ENCODE peak calls at places on chromosomes 11 and 22, in six cellular contexts. J, L, A, T, U and C are unnamed samples.

GRCh38 chr11:3224730-3225098 is 6.1 kb upstream of the MRGPRG start:
- DNase-seq in J (no peak), L (no peak), A (no peak), T (no peak), U (no peak), C (no peak)

GRCh38 chr11:19938051-19938856 is 222.0 kb downstream of the DBX1 start:
- DNase-seq in J (peak), L (no peak), A (peak), T (peak), U (peak), C (no peak)

GRCh38 chr22:43078522-43078921 is 10.7 kb downstream of the TTLL1 start:
- DNase-seq in J (no peak), L (no peak), A (no peak), T (no peak), U (no peak), C (no peak)

GRCh38 chr22:45248832-45249561 is 8.3 kb upstream of the KIAA0930 start:
- DNase-seq in J (no peak), L (no peak), A (no peak), T (no peak), U (no peak), C (no peak)

GRCh38 chr11:2769779-2770555 is 70.2 kb upstream of the KCNQ1OT1 start:
- DNase-seq in J (peak), L (no peak), A (no peak), T (peak), U (no peak), C (peak)

GRCh38 chr11:85118151-85118550 is 509.0 kb downstream of the DLG2 start:
- DNase-seq in J (no peak), L (no peak), A (no peak), T (no peak), U (no peak), C (no peak)

GRCh38 chr22:38924197-38924952 is 33.0 kb upstream of the APOBEC3A start:
- DNase-seq in J (peak), L (peak), A (peak), T (peak), U (peak), C (peak)

GRCh38 chr11:125457814-125458343 is 38.2 kb downstream of the FEZ1 start:
- DNase-seq in J (peak), L (peak), A (peak), T (no peak), U (peak), C (no peak)

GRCh38 chr22:44289429-44290171 is 23.2 kb downstream of the SHISAL1 start:
- DNase-seq in J (no peak), L (peak), A (peak), T (no peak), U (no peak), C (no peak)

GRCh38 chr11:34028407-34028804 is 23.1 kb upstream of the CAPRIN1 start:
- DNase-seq in J (no peak), L (no peak), A (peak), T (no peak), U (peak), C (no peak)

GRCh38 chr11:63512816-63513215 is 6.9 kb downstream of the LGALS12 start:
- DNase-seq in J (no peak), L (no peak), A (no peak), T (no peak), U (no peak), C (no peak)

GRCh38 chr11:63508745-63509144 is 2.9 kb downstream of the LGALS12 start:
- DNase-seq in J (no peak), L (no peak), A (no peak), T (no peak), U (no peak), C (no peak)

GRCh38 chr11:63508009-63508408 is 2.1 kb downstream of the LGALS12 start:
- DNase-seq in J (no peak), L (no peak), A (peak), T (no peak), U (peak), C (peak)

GRCh38 chr11:63510360-63511130 is 4.7 kb downstream of the LGALS12 start:
- DNase-seq in J (no peak), L (peak), A (peak), T (peak), U (no peak), C (peak)

DNA sequence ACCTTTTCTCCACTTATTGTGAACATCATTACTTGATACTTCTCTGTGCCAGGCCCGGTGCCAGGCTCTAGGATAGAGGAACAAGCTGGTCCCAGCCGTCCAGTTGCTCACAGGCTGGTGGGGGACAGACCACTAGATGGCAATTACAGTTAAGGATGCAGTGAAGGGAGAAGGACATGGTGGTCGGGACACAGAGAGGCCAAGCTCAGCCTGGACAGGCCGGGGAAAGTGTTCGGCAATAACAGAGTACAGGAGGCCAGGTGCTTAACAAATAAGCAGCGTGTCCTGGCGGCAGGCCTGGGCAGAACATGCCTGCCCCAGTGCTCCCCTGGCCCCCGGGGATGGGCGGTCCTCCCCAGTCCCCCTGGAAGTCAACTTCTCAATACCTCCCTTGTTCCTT is 5.5 kb downstream of the LGALS12 start:
- DNase-seq in J (no peak), L (no peak), A (no peak), T (no peak), U (no peak), C (no peak)
- TF ChIP-seq CTCF in J (no peak), L (no peak), A (no peak), T (no peak), U (no peak), C (no peak)

GRCh38 chr11:43135966-43136534 is 175.7 kb upstream of the API5 start:
- DNase-seq in J (no peak), L (no peak), A (no peak), T (no peak), U (no peak), C (no peak)

GRCh38 chr11:43129329-43129728 is 182.5 kb upstream of the API5 start:
- DNase-seq in J (no peak), L (no peak), A (no peak), T (no peak), U (no peak), C (no peak)

DNA sequence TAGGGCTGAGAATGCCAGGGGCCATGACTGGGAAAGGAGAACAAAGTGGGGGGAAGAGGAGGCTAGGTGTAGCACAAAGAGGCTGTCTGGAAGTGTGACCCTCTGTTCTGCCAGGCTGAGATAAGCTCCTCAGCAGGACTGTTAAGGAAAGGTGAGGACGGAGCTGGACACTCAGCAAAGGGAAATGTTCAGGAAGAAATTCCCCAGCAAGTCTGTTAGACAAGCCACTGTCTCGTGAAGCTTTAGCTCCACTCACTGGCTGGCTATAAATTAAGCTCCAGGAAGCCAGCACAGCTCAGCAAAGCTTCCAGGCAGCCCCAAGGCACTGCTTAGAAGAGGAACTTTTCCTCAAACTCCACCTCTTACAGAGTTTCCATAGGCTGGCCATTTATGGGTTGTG is 181.2 kb upstream of the API5 start:
- DNase-seq in J (no peak), L (no peak), A (no peak), T (no peak), U (no peak), C (no peak)
- TF ChIP-seq CTCF in J (no peak), L (no peak), A (no peak), T (no peak), U (no peak), C (no peak)

DNA sequence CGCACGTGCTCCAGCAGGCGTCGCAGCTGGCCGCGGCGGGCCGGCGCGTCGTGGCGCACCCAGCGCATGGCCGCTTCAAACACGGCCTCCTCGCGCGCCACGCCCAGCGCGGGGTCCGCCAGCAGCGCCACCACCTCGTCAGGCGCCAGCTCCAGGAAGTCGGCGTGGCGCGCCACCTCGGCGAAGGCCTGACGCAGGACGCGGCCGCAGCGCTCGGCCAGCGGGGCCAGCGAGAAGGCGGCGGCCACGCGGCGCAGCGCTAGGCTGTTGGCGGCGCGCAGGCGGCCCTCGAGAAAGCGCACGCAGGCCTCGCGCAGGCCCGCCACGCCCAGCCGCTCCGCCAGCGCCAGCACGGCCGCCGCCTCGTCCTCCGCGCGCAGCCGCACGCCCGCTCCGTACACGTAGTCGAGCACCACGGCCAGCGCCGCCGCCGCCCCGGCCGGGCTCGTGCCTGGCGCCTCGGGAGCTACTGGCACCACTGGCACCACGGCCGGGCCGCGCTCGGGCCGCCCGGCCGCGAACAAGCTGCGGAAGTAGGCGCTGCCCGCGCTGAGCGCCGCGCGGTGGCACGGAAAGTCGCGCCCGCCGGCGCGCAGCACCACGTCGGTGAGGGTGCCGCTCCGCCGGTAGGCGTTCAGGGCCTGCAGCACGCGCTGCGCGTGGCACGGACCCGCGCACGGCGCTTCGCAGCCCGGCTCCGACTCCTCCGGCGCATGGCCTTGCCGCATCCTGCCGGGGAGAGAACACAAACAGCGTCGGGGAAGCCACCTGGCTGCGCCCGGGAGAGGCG is 2.9 kb downstream of the KLHL35 start:
- DNase-seq in J (no peak), L (no peak), A (peak), T (peak), U (peak), C (peak)
- TF ChIP-seq CTCF in J (no peak), L (no peak), A (no peak), T (no peak), U (no peak), C (no peak)

GRCh38 chr11:65672180-65672860 is 9.6 kb upstream of the RELA start:
- DNase-seq in J (no peak), L (no peak), A (no peak), T (no peak), U (no peak), C (no peak)
- TF ChIP-seq CTCF in J (no peak), L (no peak), A (no peak), T (no peak), U (no peak), C (no peak)

GRCh38 chr11:88151866-88152265 is 23.4 kb downstream of the RAB38 start:
- DNase-seq in J (no peak), L (no peak), A (no peak), T (no peak), U (no peak), C (no peak)
- TF ChIP-seq CTCF in J (no peak), L (no peak), A (no peak), T (no peak), U (no peak), C (no peak)

DNA sequence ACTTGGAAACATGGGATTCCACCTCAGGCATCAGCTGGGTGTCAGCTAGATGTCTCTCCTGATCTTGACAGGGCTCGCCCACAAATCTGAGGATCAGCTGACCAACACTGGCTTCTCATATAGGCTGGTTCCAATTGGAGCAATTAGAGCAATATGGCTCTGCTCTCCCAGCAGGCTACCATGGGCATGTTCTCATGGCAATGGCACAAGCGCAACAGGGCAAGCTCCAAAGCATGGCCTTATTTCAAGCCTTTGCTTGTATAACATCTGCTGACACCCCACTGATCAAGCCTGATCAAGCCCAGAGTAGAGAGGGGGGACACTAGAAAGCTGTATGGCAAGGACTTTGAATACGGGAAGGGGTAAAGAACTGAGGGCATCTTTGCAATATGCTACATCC is 40.7 kb upstream of the SPATA19 start:
- DNase-seq in J (peak), L (no peak), A (no peak), T (no peak), U (no peak), C (no peak)
- TF ChIP-seq CTCF in J (no peak), L (no peak), A (no peak), T (no peak), U (no peak), C (no peak)

DNA sequence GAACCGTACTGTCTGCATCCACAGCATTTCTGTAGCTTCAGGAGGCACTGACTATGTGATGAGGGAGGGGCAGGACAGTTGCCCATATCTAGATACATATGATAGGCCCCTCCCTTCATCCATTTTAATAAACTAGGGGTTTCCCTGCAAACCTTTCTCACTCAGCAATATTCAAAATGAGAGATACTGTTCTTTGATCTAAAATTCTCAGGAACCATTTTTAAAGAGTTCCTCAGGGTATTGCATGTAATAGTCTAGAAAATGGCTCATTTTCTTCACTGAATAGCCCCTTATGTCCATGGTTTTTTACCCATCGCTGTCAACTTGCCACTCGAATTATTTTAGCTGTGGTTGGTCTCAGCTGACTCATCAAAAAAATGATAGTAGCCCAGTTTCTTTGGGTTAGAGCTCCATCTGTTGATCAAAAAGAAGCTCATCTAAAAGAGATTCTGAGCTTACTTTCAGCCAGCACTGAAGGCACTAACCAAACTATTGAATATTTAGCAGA is 37.0 kb upstream of the DNAJB7 start:
- DNase-seq in J (no peak), L (peak), A (peak), T (no peak), U (no peak), C (no peak)
- TF ChIP-seq CTCF in J (no peak), L (peak), A (peak), T (peak), U (no peak), C (peak)